ENCODE peak calls at places on chromosomes 12 and 14, in five cellular contexts. L is H9, T is neuronal stem cell, F is H1, A is trophoblast cell. P is an unnamed sample. For H3K27me3, the result is how much of the 10 kb centered on the place peaks cover.

GRCh38 chr12:41230756-41231155 is 42.6 kb downstream of the PDZRN4 start:
- DNase-seq in A (no peak), T (no peak), L (no peak), F (no peak), P (no peak)

GRCh38 chr12:94134226-94134795 is 14.1 kb upstream of the PLXNC1 start:
- DNase-seq in T (no peak), L (no peak), F (no peak), A (peak), P (peak)

GRCh38 chr12:107027304-107028053 is 40.5 kb upstream of the MTERF2 start:
- DNase-seq in L (no peak), F (no peak), T (no peak), A (peak), P (peak)

GRCh38 chr12:90023207-90023870 is 314.7 kb upstream of the ATP2B1 start:
- DNase-seq in T (no peak), A (no peak), L (no peak), F (no peak), P (no peak)

GRCh38 chr12:112183141-112183581 is 57.8 kb downstream of the TRAFD1 start:
- DNase-seq in T (no peak), F (no peak), L (no peak), A (no peak), P (no peak)

GRCh38 chr12:111748867-111749266 is 17.9 kb upstream of the ALDH2 start:
- DNase-seq in L (no peak), T (no peak), A (no peak), F (no peak), P (no peak)

GRCh38 chr12:65952737-65953209 is 128.5 kb downstream of the HMGA2 start:
- DNase-seq in A (no peak), F (no peak), T (no peak), L (no peak), P (peak)

GRCh38 chr12:65055874-65056273 is 65.2 kb downstream of the WIF1 start:
- DNase-seq in A (no peak), F (no peak), L (peak), T (no peak), P (no peak)

GRCh38 chr14:104795781-104796681 is 483 bp upstream of the AKT1 start:
- DNase-seq in L (no peak), T (no peak), A (peak), F (no peak), P (peak)

GRCh38 chr14:68824517-68825347 is 31.9 kb upstream of the ZFP36L1 start:
- DNase-seq in A (peak), F (peak), T (peak), L (peak), P (peak)

GRCh38 chr12:121980211-121980891 is 41.3 kb upstream of the BCL7A start:
- DNase-seq in T (no peak), L (no peak), A (no peak), F (no peak), P (no peak)

GRCh38 chr12:402127-402456 is 648 bp downstream of the CCDC77 start:
- DNase-seq in L (no peak), F (no peak), A (no peak), T (peak), P (peak)

GRCh38 chr12:79187032-79187431 is 322.5 kb downstream of the SYT1 start:
- DNase-seq in A (no peak), T (no peak), F (no peak), L (no peak), P (no peak)

GRCh38 chr12:90234455-90234854 is 525.8 kb upstream of the ATP2B1 start:
- DNase-seq in T (no peak), A (peak), F (no peak), L (no peak), P (peak)

GRCh38 chr12:79358716-79359341 is 331.9 kb downstream of the PAWR start:
- DNase-seq in L (no peak), F (no peak), A (peak), T (no peak), P (no peak)

GRCh38 chr12:112979281-112979680 is 962 bp downstream of the OAS2 start:
- DNase-seq in L (no peak), T (no peak), F (no peak), A (no peak), P (no peak)

GRCh38 chr14:91744068-91744480 is 12.2 kb upstream of the CATSPERB start:
- DNase-seq in F (no peak), L (no peak), A (no peak), T (no peak), P (no peak)

GRCh38 chr12:26701604-26702215 is 131.3 kb downstream of the ITPR2 start:
- DNase-seq in A (no peak), F (no peak), T (peak), L (no peak), P (peak)

GRCh38 chr12:52285172-52285745 is 6.1 kb downstream of the KRT81 start:
- DNase-seq in F (no peak), A (no peak), L (no peak), T (no peak), P (no peak)

GRCh38 chr14:64447890-64448667 is 17.2 kb upstream of the AKAP5 start:
- DNase-seq in T (no peak), F (no peak), L (no peak), A (no peak), P (no peak)

GRCh38 chr12:129961111-129961510 is 57.3 kb upstream of the TMEM132D start:
- DNase-seq in L (no peak), A (no peak), T (no peak), F (no peak), P (no peak)

GRCh38 chr12:127459687-127460086 is 807.3 kb upstream of the TMEM132C start:
- DNase-seq in L (no peak), T (no peak), A (no peak), F (no peak), P (no peak)

GRCh38 chr12:124601699-124602098 is 34.3 kb upstream of the NCOR2 start:
- DNase-seq in F (no peak), T (no peak), A (no peak), L (no peak), P (no peak)

DNA sequence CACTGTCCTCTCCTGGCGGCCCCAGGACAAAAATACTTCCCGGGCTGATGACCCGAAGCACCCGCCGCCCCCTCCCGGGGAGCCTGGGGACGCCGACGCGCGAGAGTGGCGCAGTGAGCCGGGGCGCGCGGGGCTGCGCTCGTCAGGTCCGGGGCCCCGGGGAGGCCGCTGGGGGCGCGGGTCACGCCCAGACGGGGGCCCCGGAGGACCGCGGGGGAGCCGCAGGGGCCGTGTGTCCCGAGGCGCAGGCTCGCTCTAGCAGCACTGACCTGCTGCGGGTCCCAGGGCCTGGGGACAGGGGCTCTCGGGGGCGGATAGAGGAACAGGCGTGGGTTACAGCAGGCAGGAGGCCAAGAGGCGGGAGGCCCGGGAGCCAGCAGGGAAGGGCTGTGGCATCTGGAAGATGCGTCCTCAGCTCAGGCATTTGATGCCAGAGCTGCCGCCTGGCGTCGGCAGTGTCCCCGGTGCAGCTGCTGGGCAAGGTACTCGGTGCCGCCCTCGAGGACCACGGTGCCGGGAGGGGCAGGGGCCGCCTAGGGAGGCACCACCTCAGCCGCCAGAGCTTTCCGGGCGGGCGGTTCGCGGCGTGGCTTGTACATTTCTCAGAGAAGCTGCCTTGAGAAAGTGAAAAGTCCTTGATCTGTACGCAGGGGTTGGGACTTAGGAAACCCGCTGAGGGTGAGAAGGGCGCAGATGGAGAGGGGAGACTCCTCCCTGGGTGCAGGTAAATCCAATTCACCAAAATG is 1.2 kb downstream of the WNT5B start:
- DNase-seq in T (no peak), L (peak), F (peak), A (no peak), P (peak)
- H3K27me3 ChIP-seq in T (under half), L (under half), F (half or more), A (under half), P (under half)

GRCh38 chr12:33182485-33182884 is 257.1 kb downstream of the SYT10 start:
- DNase-seq in L (no peak), T (no peak), A (no peak), F (no peak), P (no peak)
- H2AK5ac ChIP-seq in L (no peak), T (no peak), A (no peak), F (no peak), P (no peak)

GRCh38 chr14:99036594-99037293 is 235.3 kb downstream of the BCL11B start:
- DNase-seq in F (no peak), A (peak), L (no peak), T (no peak), P (no peak)
- H2BK12ac ChIP-seq in F (peak), A (peak), L (no peak), T (no peak), P (no peak)

GRCh38 chr14:51867753-51868152 is 7.3 kb downstream of the GNG2 start:
- DNase-seq in L (no peak), F (no peak), T (no peak), A (no peak), P (peak)

GRCh38 chr14:51868405-51868804 is 8.0 kb downstream of the GNG2 start:
- DNase-seq in A (no peak), L (no peak), T (no peak), F (no peak), P (no peak)

GRCh38 chr14:51870620-51871019 is 10.2 kb downstream of the GNG2 start:
- DNase-seq in F (no peak), L (no peak), T (no peak), A (no peak), P (no peak)

GRCh38 chr14:51871846-51872245 is 11.4 kb downstream of the GNG2 start:
- DNase-seq in F (no peak), L (no peak), A (no peak), T (no peak), P (no peak)

GRCh38 chr14:51869426-51870113 is 9.2 kb downstream of the GNG2 start:
- DNase-seq in F (no peak), A (no peak), T (no peak), L (no peak), P (peak)
- H3K27me3 ChIP-seq in F (under half), A (under half), T (under half), L (under half), P (under half)

GRCh38 chr12:103884316-103884715 is 43.3 kb upstream of the NT5DC3 start:
- DNase-seq in T (peak), F (no peak), A (no peak), L (no peak), P (peak)
- H2AK5ac ChIP-seq in T (no peak), F (no peak), A (no peak), L (no peak), P (no peak)

GRCh38 chr14:32366995-32367394 is 37.9 kb downstream of the AKAP6 start:
- DNase-seq in A (no peak), L (no peak), T (no peak), F (no peak), P (no peak)

GRCh38 chr14:32363761-32364160 is 34.7 kb downstream of the AKAP6 start:
- DNase-seq in F (no peak), T (no peak), L (no peak), A (no peak), P (no peak)

GRCh38 chr14:32366256-32366655 is 37.2 kb downstream of the AKAP6 start:
- DNase-seq in T (no peak), L (no peak), A (no peak), F (no peak), P (peak)

GRCh38 chr14:32367501-32367900 is 38.4 kb downstream of the AKAP6 start:
- DNase-seq in F (no peak), L (no peak), A (no peak), T (no peak), P (no peak)

GRCh38 chr14:32364941-32365340 is 35.8 kb downstream of the AKAP6 start:
- DNase-seq in L (no peak), F (no peak), A (no peak), T (no peak), P (no peak)
- H2BK12ac ChIP-seq in L (no peak), F (no peak), A (no peak), T (no peak), P (no peak)

GRCh38 chr14:65623759-65624158 is 211.2 kb downstream of the FUT8 start:
- DNase-seq in L (no peak), F (no peak), T (no peak), A (no peak), P (no peak)
- H3K27me3 ChIP-seq in L (under half), F (under half), T (under half), A (under half), P (under half)

DNA sequence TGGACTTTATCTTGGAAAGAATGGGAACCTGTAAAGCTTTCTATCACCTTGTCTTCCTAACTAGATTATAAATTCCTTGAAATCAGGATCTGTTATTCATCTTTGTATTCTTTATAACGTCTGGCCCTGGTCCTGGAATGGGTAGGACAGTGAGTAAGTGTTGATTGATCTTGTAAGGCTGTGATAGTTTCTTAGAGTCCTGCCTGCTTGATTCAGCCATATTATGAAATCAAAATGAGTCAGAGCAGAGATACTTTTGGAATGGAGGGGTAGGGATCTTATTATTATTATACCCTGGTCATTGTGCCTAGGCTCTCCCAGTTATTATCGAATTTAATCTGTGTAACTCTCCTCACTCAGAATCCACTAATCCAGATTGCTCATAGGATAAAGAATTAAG is 93.1 kb downstream of the DAAM1 start:
- DNase-seq in L (no peak), A (no peak), T (no peak), F (no peak), P (peak)
- H2AK5ac ChIP-seq in L (no peak), A (no peak), T (no peak), F (no peak), P (no peak)

DNA sequence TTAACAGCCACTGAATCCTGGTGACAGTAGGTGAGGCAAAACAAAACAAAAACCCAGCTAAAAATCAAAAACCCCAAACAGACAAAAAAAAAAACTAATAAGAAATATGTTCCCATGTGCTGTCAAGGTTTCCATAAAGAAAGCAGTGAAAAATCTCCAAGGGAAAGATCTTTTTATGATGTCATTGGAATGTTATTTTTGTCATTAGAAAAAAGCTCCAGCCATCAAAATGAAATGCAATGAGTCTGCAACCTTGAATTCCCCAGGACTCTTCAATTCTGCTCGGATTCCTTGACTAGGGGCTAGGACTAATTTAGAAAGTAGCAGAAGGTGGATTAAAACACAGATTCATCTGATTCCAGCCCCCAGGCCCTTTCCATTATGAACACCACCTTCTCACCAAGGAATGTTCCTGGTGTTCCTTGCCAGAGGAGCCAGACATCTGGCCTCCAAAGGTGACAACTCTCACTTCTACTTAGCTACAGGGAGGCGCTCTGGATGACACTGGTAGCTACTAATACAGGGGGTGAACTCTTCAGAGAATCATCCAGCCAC is 6.0 kb upstream of the PCNX1 start:
- DNase-seq in A (peak), F (no peak), T (no peak), L (no peak), P (peak)
- H2BK12ac ChIP-seq in A (no peak), F (no peak), T (no peak), L (no peak), P (no peak)

DNA sequence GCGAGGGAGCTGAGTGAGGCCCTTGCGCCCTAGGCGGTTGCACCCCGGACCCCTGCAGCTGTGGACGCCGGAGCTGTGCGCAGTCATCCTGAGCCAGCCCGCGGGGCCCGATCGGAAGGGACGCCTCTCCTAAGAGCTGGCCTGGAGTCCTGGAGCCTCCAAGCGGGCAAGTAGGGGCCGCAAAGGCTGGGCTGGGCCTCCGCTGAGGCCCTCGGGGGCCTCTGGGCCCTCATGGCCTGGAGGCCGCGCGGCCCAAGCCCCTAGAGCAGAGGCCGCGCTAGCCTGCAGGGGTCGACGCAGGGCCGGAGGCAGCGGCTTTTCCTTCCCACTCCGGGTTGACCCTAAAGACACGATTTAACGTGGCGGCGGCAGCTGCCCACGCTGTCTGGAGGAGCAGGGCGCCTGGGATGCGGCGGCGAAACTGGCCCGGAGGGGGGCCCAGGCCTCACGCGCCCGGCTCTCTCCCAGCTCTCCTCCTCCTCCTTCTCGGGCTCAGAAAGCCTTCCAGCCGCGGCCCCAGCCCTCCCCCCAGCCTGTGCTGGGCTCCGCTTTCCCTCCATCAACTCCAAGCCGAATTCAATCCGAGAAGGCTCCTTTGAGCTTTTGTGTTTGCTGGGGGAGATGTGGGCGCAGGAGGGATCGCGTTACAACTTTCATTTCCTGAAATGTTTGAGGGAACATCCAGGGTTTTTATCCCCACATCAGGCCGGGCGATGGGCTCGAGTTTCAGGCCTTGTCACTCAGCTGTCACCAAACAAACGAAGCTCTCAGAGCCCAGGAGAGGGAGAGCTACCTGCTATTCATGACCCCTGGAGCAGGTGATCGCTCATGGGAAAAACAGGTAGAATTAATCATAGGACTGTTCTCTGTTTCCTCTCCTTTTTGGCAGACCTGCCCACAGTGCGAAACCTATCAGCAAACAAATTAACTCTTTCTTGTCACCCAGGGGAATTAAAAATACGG is 11.5 kb downstream of the SIX1 start:
- DNase-seq in L (peak), T (peak), F (peak), A (no peak), P (no peak)
- H3K27me3 ChIP-seq in L (under half), T (half or more), F (under half), A (half or more), P (under half)